ENCODE peak calls at places on chromosomes 3 and 15, in four cellular contexts. G is A549, B is SK-N-SH, L is HepG2. M is an unnamed sample.
A peak's percentile ranks its signal among the peaks of the same experiment; 100 is the strongest.

GRCh38 chr3:115146032-115146417 is 1.1 kb downstream of the ZBTB20 start:
- DNase-seq in G (peak; percentile 56), B (peak; percentile 51), L (peak; percentile 59), M (no peak)

GRCh38 chr15:32794973-32795372 is 77.2 kb downstream of the GREM1 start:
- DNase-seq in B (no peak), G (no peak), L (peak; percentile 29), M (no peak)

GRCh38 chr15:33021806-33022389 is 172.6 kb downstream of the FMN1 start:
- DNase-seq in B (peak; percentile 79), L (peak; percentile 22), G (peak; percentile 79), M (no peak)

GRCh38 chr15:95923797-95924196 is 406.7 kb upstream of the NR2F2 start:
- DNase-seq in G (no peak), L (no peak), B (no peak), M (no peak)

GRCh38 chr3:43361077-43361476 is 74.7 kb downstream of the SNRK start:
- DNase-seq in B (no peak), G (no peak), L (no peak), M (no peak)

GRCh38 chr3:48845170-48845569 is 2.5 kb downstream of the PRKAR2A start:
- DNase-seq in G (no peak), L (peak; percentile 17), B (no peak), M (no peak)

GRCh38 chr3:58237940-58238681 is 519 bp downstream of the ABHD6 start:
- DNase-seq in G (peak; percentile 46), L (peak; percentile 48), B (peak; percentile 64), M (no peak)

GRCh38 chr15:84981711-84982300 is at the start of gene PDE8A:
- DNase-seq in B (peak; percentile 78), G (peak; percentile 63), L (no peak), M (no peak)

GRCh38 chr3:111621535-111621934 is 26.4 kb upstream of the ZBED2 start:
- DNase-seq in L (peak; percentile 31), G (no peak), B (peak; percentile 32), M (no peak)

GRCh38 chr3:155805802-155806618 is at the start of gene C3orf33:
- DNase-seq in B (peak; percentile 95), L (peak; percentile 30), G (peak; percentile 84), M (no peak)

GRCh38 chr15:79602731-79603130 is 170.6 kb downstream of the MINAR1 start:
- DNase-seq in B (no peak), L (no peak), G (no peak), M (no peak)

GRCh38 chr15:68334661-68335124 is 57.1 kb downstream of the FEM1B start:
- DNase-seq in L (no peak), G (no peak), B (no peak), M (no peak)

GRCh38 chr3:20316238-20316637 is 130.2 kb upstream of the SGO1 start:
- DNase-seq in G (no peak), B (no peak), L (no peak), M (no peak)

GRCh38 chr3:133238015-133238414 is 161.8 kb upstream of the BFSP2 start:
- DNase-seq in B (no peak), G (no peak), L (no peak), M (no peak)

GRCh38 chr3:169659858-169660614 is 3.5 kb downstream of the MECOM start:
- DNase-seq in G (no peak), B (peak; percentile 8), L (no peak), M (no peak)

GRCh38 chr3:52202384-52203077 is 4.6 kb downstream of the ALAS1 start:
- DNase-seq in L (no peak), B (no peak), G (no peak), M (no peak)

GRCh38 chr15:63166219-63166618 is 8.9 kb upstream of the RPS27L start:
- DNase-seq in B (no peak), L (no peak), G (no peak), M (no peak)

GRCh38 chr3:121574449-121574848 is 6.7 kb downstream of the ARGFX start:
- DNase-seq in L (peak; percentile 58), B (no peak), G (no peak), M (no peak)

GRCh38 chr3:111853071-111853470 is 6.0 kb upstream of the PHLDB2 start:
- DNase-seq in L (no peak), B (no peak), G (no peak), M (no peak)

GRCh38 chr3:36434682-36435426 is 54.5 kb downstream of the STAC start:
- DNase-seq in L (no peak), G (no peak), B (no peak), M (no peak)

GRCh38 chr3:72970942-72971341 is 25.7 kb upstream of the PPP4R2 start:
- DNase-seq in L (no peak), B (no peak), G (no peak), M (no peak)

GRCh38 chr3:52014613-52015012 is 18.9 kb upstream of the RPL29 start:
- DNase-seq in G (no peak), B (no peak), L (no peak), M (no peak)

GRCh38 chr3:192207661-192208060 is 519.7 kb downstream of the FGF12 start:
- DNase-seq in L (no peak), G (no peak), B (no peak), M (no peak)

GRCh38 chr3:14461748-14462324 is 59.4 kb downstream of the SLC6A6 start:
- DNase-seq in L (peak; percentile 50), B (peak; percentile 86), G (peak; percentile 71), M (no peak)

GRCh38 chr3:62727576-62727975 is 147.6 kb downstream of the CADPS start:
- DNase-seq in L (no peak), B (no peak), G (no peak), M (no peak)

GRCh38 chr15:64536244-64536836 is 76.0 kb downstream of the ZNF609 start:
- DNase-seq in G (peak; percentile 84), L (peak; percentile 85), B (no peak), M (no peak)

GRCh38 chr3:128965818-128966217 is 28.1 kb downstream of the CFAP92 start:
- DNase-seq in L (no peak), G (no peak), B (no peak), M (no peak)

GRCh38 chr3:174398761-174399160 is 460.4 kb upstream of the NAALADL2 start:
- DNase-seq in L (no peak), B (no peak), G (no peak), M (no peak)

GRCh38 chr3:53843195-53844177 is 2.7 kb downstream of the CHDH start:
- DNase-seq in B (no peak), L (no peak), G (no peak), M (peak; percentile 53)

GRCh38 chr3:1365528-1365927 is 272.7 kb downstream of the CNTN6 start:
- DNase-seq in G (no peak), L (no peak), B (no peak), M (no peak)

GRCh38 chr15:50685191-50685975 is 1.2 kb downstream of the TRPM7 start:
- DNase-seq in B (peak; percentile 15), L (no peak), G (no peak), M (no peak)

GRCh38 chr3:169769287-169770181 is at the start of gene ACTRT3:
- DNase-seq in G (peak; percentile 33), L (peak; percentile 39), B (peak; percentile 84), M (no peak)

GRCh38 chr3:105594219-105594618 is 227.5 kb downstream of the ALCAM start:
- DNase-seq in B (no peak), G (no peak), L (no peak), M (no peak)

GRCh38 chr15:42707068-42707467 is 29.9 kb downstream of the CDAN1 start:
- DNase-seq in L (no peak), G (peak; percentile 13), B (no peak), M (no peak)

GRCh38 chr3:72848703-72849081 is 447 bp upstream of the SHQ1 start:
- DNase-seq in G (no peak), B (no peak), L (no peak), M (peak; percentile 71)

GRCh38 chr3:62805578-62805977 is 69.6 kb downstream of the CADPS start:
- DNase-seq in B (no peak), L (no peak), G (no peak), M (no peak)

GRCh38 chr3:195823286-195823685 is 11.6 kb upstream of the MUC4 start:
- DNase-seq in G (no peak), L (no peak), B (no peak), M (no peak)

GRCh38 chr15:99717129-99718024 is 15.9 kb downstream of the LYSMD4 start:
- DNase-seq in B (no peak), L (no peak), G (no peak), M (no peak)

GRCh38 chr3:108123326-108123725 is 32.5 kb upstream of the CD47 start:
- DNase-seq in B (no peak), G (no peak), L (no peak), M (no peak)
- TF ChIP-seq PBX3 in B (no peak), G (no peak), L (no peak), M (no peak)

DNA sequence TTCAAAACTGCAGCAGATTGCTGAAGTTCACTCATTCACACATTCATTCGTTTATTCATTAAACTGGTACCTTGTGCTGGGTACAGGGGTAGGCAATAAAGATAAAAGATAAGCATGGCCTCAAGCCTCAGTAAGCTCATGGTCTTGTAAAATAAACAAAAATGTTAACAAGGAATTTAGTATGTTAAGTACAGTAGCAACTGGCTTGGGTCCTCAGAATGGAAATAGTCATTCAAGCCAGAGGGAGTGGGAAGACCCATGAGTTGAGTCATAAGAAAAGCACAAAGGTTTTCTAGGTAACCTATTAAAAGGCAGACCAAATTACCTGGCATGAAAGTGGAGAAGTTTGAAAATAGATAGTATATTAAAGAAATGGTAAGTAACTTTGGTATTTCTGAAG is 163.3 kb downstream of the CDIN1 start:
- DNase-seq in G (no peak), L (no peak), B (no peak), M (no peak)
- TF ChIP-seq PBX3 in G (no peak), L (no peak), B (no peak), M (no peak)

GRCh38 chr15:39851505-39852082 is 68.5 kb downstream of the GPR176 start:
- DNase-seq in G (no peak), B (no peak), L (no peak), M (no peak)
- TF ChIP-seq PBX3 in G (no peak), B (no peak), L (no peak), M (no peak)

GRCh38 chr3:17201538-17201937 is 316.8 kb downstream of the PLCL2 start:
- DNase-seq in L (no peak), B (no peak), G (no peak), M (no peak)

GRCh38 chr3:17195192-17195611 is 310.4 kb downstream of the PLCL2 start:
- DNase-seq in G (no peak), B (no peak), L (no peak), M (peak; percentile 79)

GRCh38 chr3:17194116-17194515 is 309.4 kb downstream of the PLCL2 start:
- DNase-seq in B (no peak), G (no peak), L (no peak), M (no peak)

GRCh38 chr3:17192995-17193394 is 308.2 kb downstream of the PLCL2 start:
- DNase-seq in L (no peak), G (no peak), B (no peak), M (no peak)

DNA sequence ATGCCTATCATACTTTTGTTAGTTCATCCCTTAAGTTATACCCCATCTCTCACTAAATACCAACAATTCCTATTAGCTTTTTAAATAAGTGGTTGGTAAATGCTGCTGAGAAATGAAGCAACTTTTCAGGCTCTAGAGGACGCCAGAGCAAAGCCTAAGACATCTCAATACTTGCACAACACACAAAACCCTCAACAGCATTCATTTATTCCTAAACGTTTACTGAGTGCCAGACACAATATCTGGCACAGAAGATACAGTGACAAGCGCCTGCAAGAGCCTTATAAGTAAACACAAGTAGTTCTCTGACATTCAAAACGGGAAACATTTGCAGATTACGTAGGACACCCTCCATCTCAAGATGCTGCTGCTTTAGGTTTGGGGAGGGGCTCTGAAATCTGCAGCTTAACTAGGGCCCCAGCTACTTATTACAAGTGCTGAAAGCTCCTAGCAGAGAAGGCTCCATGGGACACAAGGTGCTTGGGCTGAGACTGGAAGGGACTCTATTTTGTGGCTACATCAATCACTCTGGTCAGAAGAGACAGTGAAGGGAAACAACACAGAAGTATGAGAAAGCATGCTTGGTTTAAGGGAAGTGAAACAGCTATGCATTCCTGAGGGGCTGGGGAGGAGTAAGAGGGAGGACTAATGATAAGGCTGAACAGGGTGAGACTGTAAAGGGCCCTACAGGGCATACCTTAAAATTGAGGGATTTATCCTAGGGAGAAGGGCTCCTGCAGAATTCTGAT is 311.3 kb downstream of the PLCL2 start:
- DNase-seq in B (no peak), L (no peak), G (no peak), M (peak; percentile 83)
- TF ChIP-seq PBX3 in B (no peak), L (no peak), G (no peak), M (peak; percentile 86)

M was measured in GM12878.